ENCODE peak calls at places on chromosome 10, in four cellular contexts. J is HepG2, Q is A549, D is K562. M is an unnamed sample.
A peak's percentile ranks its signal among the peaks of the same experiment; 100 is the strongest.

GRCh38 chr10:50528206-50528605 is 95.5 kb downstream of the SGMS1 start:
- DNase-seq in J (no peak), Q (no peak), D (no peak), M (no peak)

GRCh38 chr10:132104062-132104461 is 38.3 kb downstream of the JAKMIP3 start:
- DNase-seq in J (no peak), Q (no peak), D (no peak), M (no peak)

GRCh38 chr10:46520941-46521340 is 35.5 kb downstream of the GPRIN2 start:
- DNase-seq in J (no peak), Q (no peak), D (no peak), M (peak; percentile 11)

GRCh38 chr10:6141296-6142151 is 52.7 kb downstream of the RBM17 start:
- DNase-seq in J (no peak), Q (no peak), D (peak; percentile 43), M (no peak)

GRCh38 chr10:6336013-6336412 is 133.3 kb downstream of the PFKFB3 start:
- DNase-seq in J (no peak), Q (no peak), D (no peak), M (no peak)

GRCh38 chr10:43110318-43111071 is 27.8 kb upstream of the CSGALNACT2 start:
- DNase-seq in J (peak; percentile 9), Q (no peak), D (no peak), M (no peak)

GRCh38 chr10:62374862-62375710 is 917 bp downstream of the ZNF365 start:
- DNase-seq in J (no peak), Q (peak; percentile 29), D (no peak), M (no peak)

GRCh38 chr10:22253578-22253882 is 35.7 kb upstream of the EBLN1 start:
- DNase-seq in J (no peak), Q (no peak), D (no peak), M (peak; percentile 43)

GRCh38 chr10:114623661-114624294 is 34.3 kb downstream of the ABLIM1 start:
- DNase-seq in J (peak; percentile 95), Q (peak; percentile 65), D (no peak), M (no peak)

GRCh38 chr10:24793648-24794379 is 70.1 kb upstream of the ARHGAP21 start:
- DNase-seq in J (no peak), Q (no peak), D (no peak), M (no peak)

GRCh38 chr10:23199768-23200511 is 7.8 kb downstream of the PTF1A start:
- DNase-seq in J (no peak), Q (no peak), D (no peak), M (peak; percentile 35)

GRCh38 chr10:35394411-35394851 is 58.1 kb downstream of the CCNY start:
- DNase-seq in J (no peak), Q (no peak), D (no peak), M (no peak)

GRCh38 chr10:97336446-97336845 is 1.9 kb upstream of the FRAT2 start:
- DNase-seq in J (no peak), Q (no peak), D (no peak), M (no peak)

GRCh38 chr10:11501600-11501999 is 109.8 kb downstream of the USP6NL start:
- DNase-seq in J (no peak), Q (no peak), D (no peak), M (no peak)

GRCh38 chr10:60048146-60048545 is 141.8 kb upstream of the CCDC6 start:
- DNase-seq in J (peak; percentile 39), Q (peak; percentile 29), D (no peak), M (peak; percentile 67)

GRCh38 chr10:6607187-6607586 is 27.1 kb upstream of the PRKCQ start:
- DNase-seq in J (no peak), Q (no peak), D (no peak), M (no peak)

GRCh38 chr10:12811725-12812310 is 189.7 kb downstream of the CCDC3 start:
- DNase-seq in J (no peak), Q (no peak), D (no peak), M (no peak)

GRCh38 chr10:17340144-17340829 is 112.2 kb downstream of the VIM start:
- DNase-seq in J (no peak), Q (no peak), D (no peak), M (no peak)

GRCh38 chr10:114413398-114413797 is 9.1 kb upstream of the AFAP1L2 start:
- DNase-seq in J (no peak), Q (peak; percentile 63), D (no peak), M (no peak)

GRCh38 chr10:106713846-106714245 is 450.7 kb downstream of the SORCS1 start:
- DNase-seq in J (no peak), Q (no peak), D (no peak), M (no peak)

GRCh38 chr10:5628798-5629788 is 37.3 kb downstream of the ASB13 start:
- DNase-seq in J (no peak), Q (no peak), D (no peak), M (no peak)

GRCh38 chr10:131972474-131973071 is 9.2 kb downstream of the BNIP3 start:
- DNase-seq in J (no peak), Q (no peak), D (peak; percentile 35), M (no peak)

GRCh38 chr10:127415116-127415515 is 134.0 kb upstream of the NPS start:
- DNase-seq in J (no peak), Q (no peak), D (no peak), M (no peak)

GRCh38 chr10:84269773-84270172 is 24.9 kb downstream of the RGR start:
- DNase-seq in J (no peak), Q (no peak), D (no peak), M (no peak)

GRCh38 chr10:22381262-22381661 is 36.0 kb downstream of the SPAG6 start:
- DNase-seq in J (no peak), Q (no peak), D (no peak), M (no peak)

GRCh38 chr10:9209105-9209798 is 1154.8 kb downstream of the GATA3 start:
- DNase-seq in J (peak; percentile 38), Q (peak; percentile 68), D (peak; percentile 44), M (peak; percentile 80)

GRCh38 chr10:79468841-79469585 is 23.6 kb upstream of the ZCCHC24 start:
- DNase-seq in J (no peak), Q (no peak), D (no peak), M (no peak)

GRCh38 chr10:21265622-21266021 is 259.9 kb downstream of the SKIDA1 start:
- DNase-seq in J (peak; percentile 28), Q (peak; percentile 51), D (no peak), M (no peak)

GRCh38 chr10:102620615-102621417 is 23.5 kb upstream of the TRIM8 start:
- DNase-seq in J (no peak), Q (no peak), D (no peak), M (no peak)

GRCh38 chr10:101588879-101589278 is 758 bp downstream of the DPCD start:
- DNase-seq in J (peak; percentile 40), Q (no peak), D (peak; percentile 82), M (no peak)
- TF ChIP-seq HMGXB4 in J (no peak), Q (no peak), D (no peak), M (no peak)

GRCh38 chr10:69682955-69683474 is 53.0 kb downstream of the FAM241B start:
- DNase-seq in J (no peak), Q (no peak), D (no peak), M (no peak)
- TF ChIP-seq JUN in J (no peak), Q (no peak), D (no peak), M (no peak)

DNA sequence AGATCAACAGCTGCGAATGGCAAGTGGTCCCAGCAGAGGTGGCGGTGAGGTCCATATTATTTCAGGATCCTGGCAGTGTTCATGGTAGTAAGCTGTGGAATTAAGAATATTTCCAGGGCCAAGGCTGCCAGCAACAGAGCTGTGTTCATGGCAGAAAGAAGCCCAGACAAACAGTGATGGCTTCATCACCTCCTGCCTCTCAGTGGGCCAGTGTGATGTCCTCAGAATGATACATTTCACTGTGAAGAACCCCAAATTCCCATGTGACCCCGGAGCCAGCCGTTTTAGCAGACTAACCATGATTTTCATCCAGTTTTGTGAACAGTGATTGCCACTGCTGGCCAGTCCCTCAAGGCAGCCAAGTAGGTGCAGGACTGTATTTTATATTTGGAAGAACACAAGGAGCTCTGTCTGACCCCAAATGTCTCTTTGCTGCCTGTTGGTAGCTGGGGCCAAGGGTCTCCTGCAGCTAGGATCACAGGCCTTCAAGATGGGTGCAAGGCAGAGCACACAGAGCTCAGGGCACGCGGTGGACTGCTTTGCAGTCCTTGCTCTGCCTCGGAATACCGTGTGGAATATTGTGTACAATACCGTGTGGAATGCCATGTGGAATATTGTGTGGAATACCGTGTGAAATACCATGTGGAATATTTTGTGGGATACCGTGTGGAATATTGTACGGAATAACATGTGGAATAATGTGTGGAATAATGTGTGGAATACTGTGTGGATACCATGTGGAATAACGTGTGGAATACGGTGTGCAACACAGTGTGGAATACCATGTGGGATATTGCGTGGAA is 132.3 kb upstream of the CHST15 start:
- DNase-seq in J (no peak), Q (no peak), D (no peak), M (no peak)
- TF ChIP-seq HMGXB4 in J (no peak), Q (no peak), D (no peak), M (no peak)

GRCh38 chr10:75508239-75508813 is 76.9 kb downstream of the LRMDA start:
- DNase-seq in J (no peak), Q (peak; percentile 10), D (no peak), M (no peak)
- TF ChIP-seq JUN in J (no peak), Q (no peak), D (no peak), M (no peak)

GRCh38 chr10:64867501-64867962 is 1346.3 kb downstream of the REEP3 start:
- DNase-seq in J (peak; percentile 65), Q (no peak), D (peak; percentile 62), M (no peak)
- TF ChIP-seq HMGXB4 in J (no peak), Q (no peak), D (no peak), M (no peak)

GRCh38 chr10:93777092-93777491 is 19.4 kb downstream of the LGI1 start:
- DNase-seq in J (no peak), Q (no peak), D (no peak), M (no peak)

GRCh38 chr10:93771354-93771753 is 13.6 kb downstream of the LGI1 start:
- DNase-seq in J (no peak), Q (peak; percentile 17), D (no peak), M (no peak)

GRCh38 chr10:93773120-93773519 is 15.4 kb downstream of the LGI1 start:
- DNase-seq in J (no peak), Q (no peak), D (peak; percentile 7), M (no peak)

GRCh38 chr10:93773705-93774104 is 16.0 kb downstream of the LGI1 start:
- DNase-seq in J (no peak), Q (no peak), D (no peak), M (no peak)

DNA sequence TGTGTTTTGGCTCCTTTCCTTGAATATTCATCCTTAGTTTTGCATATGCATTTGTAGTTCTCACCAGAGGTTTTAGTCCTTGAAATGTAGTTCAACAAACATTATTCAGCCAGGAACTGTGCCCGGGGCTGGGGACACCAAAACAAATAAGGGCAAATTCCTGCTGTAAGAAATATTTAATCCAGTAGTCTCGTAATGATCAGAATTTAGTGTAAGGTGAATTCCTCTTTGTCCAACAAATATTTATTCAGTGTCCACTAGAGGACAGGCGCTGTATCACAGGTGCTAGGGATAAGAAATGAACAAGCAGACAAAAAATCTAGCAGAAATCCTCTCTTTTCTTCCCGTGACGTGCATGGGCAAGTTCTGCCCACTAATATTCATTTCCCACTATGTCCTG is 17.6 kb downstream of the LGI1 start:
- DNase-seq in J (peak; percentile 4), Q (peak; percentile 24), D (no peak), M (no peak)
- TF ChIP-seq JUN in J (no peak), Q (no peak), D (no peak), M (no peak)

GRCh38 chr10:85544956-85545355 is 821.6 kb downstream of the GRID1 start:
- DNase-seq in J (no peak), Q (no peak), D (no peak), M (no peak)

GRCh38 chr10:85545874-85546273 is 820.7 kb downstream of the GRID1 start:
- DNase-seq in J (no peak), Q (no peak), D (no peak), M (no peak)

GRCh38 chr10:85548038-85548437 is 818.6 kb downstream of the GRID1 start:
- DNase-seq in J (peak; percentile 16), Q (peak; percentile 77), D (no peak), M (no peak)

GRCh38 chr10:85542936-85543730 is 823.5 kb downstream of the GRID1 start:
- DNase-seq in J (no peak), Q (no peak), D (no peak), M (no peak)

GRCh38 chr10:85547460-85548023 is 819.1 kb downstream of the GRID1 start:
- DNase-seq in J (no peak), Q (no peak), D (no peak), M (no peak)
- TF ChIP-seq HMGXB4 in J (no peak), Q (no peak), D (no peak), M (no peak)